ENCODE peak calls at places on chromosomes 12 and 14, in six cellular contexts. C is DND-41, Z is non-pigmented ciliary epithelial cell, W is AG09309, G is heart left ventricle, R is brain microvascular endothelial cell. O is an unnamed sample.

GRCh38 chr14:24130717-24131548 is 474 bp downstream of the FITM1 start:
- DNase-seq in Z (no peak), G (peak), C (no peak), W (no peak), R (no peak), O (no peak)

GRCh38 chr12:108921946-108922345 is 42.1 kb downstream of the DAO start:
- DNase-seq in C (no peak), Z (no peak), R (no peak), W (no peak), G (no peak), O (no peak)

GRCh38 chr14:24456980-24457379 is 14.4 kb upstream of the SDR39U1 start:
- DNase-seq in C (no peak), W (no peak), Z (no peak), R (no peak), G (no peak), O (no peak)

GRCh38 chr14:62739647-62740046 is 305.6 kb downstream of the KCNH5 start:
- DNase-seq in R (no peak), G (no peak), C (no peak), Z (no peak), W (no peak), O (no peak)

GRCh38 chr14:86915416-86915815 is 1077.6 kb downstream of the GALC start:
- DNase-seq in Z (no peak), G (no peak), W (no peak), R (no peak), C (no peak), O (no peak)

GRCh38 chr12:76764856-76765255 is 941 bp downstream of the ZDHHC17 start:
- DNase-seq in W (no peak), Z (no peak), R (peak), C (peak), G (no peak), O (peak)

GRCh38 chr12:131056626-131057025 is 102.9 kb downstream of the ADGRD1 start:
- DNase-seq in W (no peak), Z (no peak), R (no peak), G (no peak), C (no peak), O (no peak)

GRCh38 chr12:104187446-104188155 is 28.0 kb upstream of the TXNRD1 start:
- DNase-seq in Z (no peak), R (no peak), C (no peak), W (no peak), G (no peak), O (no peak)

GRCh38 chr12:116818341-116818856 is 62.8 kb downstream of the HRK start:
- DNase-seq in Z (no peak), C (peak), R (no peak), W (no peak), G (no peak), O (peak)

GRCh38 chr12:80230068-80230467 is 130.7 kb downstream of the OTOGL start:
- DNase-seq in R (peak), C (no peak), Z (no peak), W (no peak), G (no peak), O (peak)

GRCh38 chr12:3520168-3520567 is 29.2 kb downstream of the PRMT8 start:
- DNase-seq in R (no peak), W (no peak), G (no peak), C (no peak), Z (no peak), O (no peak)

GRCh38 chr12:26524862-26525465 is 308.0 kb downstream of the ITPR2 start:
- DNase-seq in G (no peak), C (peak), R (peak), Z (peak), W (no peak), O (no peak)

GRCh38 chr14:106083082-106083481 is 556.7 kb downstream of the TMEM121 start:
- DNase-seq in G (no peak), C (no peak), R (no peak), Z (no peak), W (no peak), O (no peak)

GRCh38 chr12:69657376-69658137 is 41.5 kb downstream of the BEST3 start:
- DNase-seq in W (no peak), G (no peak), R (peak), Z (no peak), C (no peak), O (no peak)

GRCh38 chr12:114658002-114658441 is 26.0 kb downstream of the TBX3 start:
- DNase-seq in C (no peak), R (no peak), W (no peak), Z (no peak), G (no peak), O (no peak)

GRCh38 chr14:91067186-91067585 is 6.7 kb upstream of the RPS6KA5 start:
- DNase-seq in G (no peak), C (no peak), R (no peak), Z (no peak), W (no peak), O (no peak)

GRCh38 chr12:107461222-107461980 is 224.2 kb upstream of the PWP1 start:
- DNase-seq in C (no peak), R (peak), Z (peak), W (peak), G (no peak), O (no peak)

GRCh38 chr14:71726639-71727085 is 205.6 kb upstream of the RGS6 start:
- DNase-seq in Z (no peak), R (no peak), W (no peak), G (no peak), C (no peak), O (no peak)

GRCh38 chr14:84770030-84770429 is 759.9 kb upstream of the FLRT2 start:
- DNase-seq in Z (no peak), G (no peak), C (no peak), W (no peak), R (no peak), O (no peak)

GRCh38 chr14:103103461-103104388 is 9.2 kb downstream of the EXOC3L4 start:
- DNase-seq in Z (no peak), C (peak), G (peak), W (no peak), R (no peak), O (no peak)

GRCh38 chr12:110312581-110313360 is 31.7 kb downstream of the ATP2A2 start:
- DNase-seq in Z (peak), R (peak), W (no peak), G (no peak), C (no peak), O (no peak)

GRCh38 chr14:92751819-92752218 is 3.4 kb upstream of the LGMN start:
- DNase-seq in W (no peak), C (peak), G (no peak), Z (no peak), R (no peak), O (no peak)

GRCh38 chr12:55688716-55689655 is 18.7 kb downstream of the ITGA7 start:
- DNase-seq in G (no peak), C (no peak), R (no peak), Z (no peak), W (no peak), O (no peak)

GRCh38 chr12:122048156-122048555 is 26.5 kb downstream of the BCL7A start:
- DNase-seq in R (peak), Z (no peak), W (no peak), C (no peak), G (no peak), O (no peak)

GRCh38 chr12:25958254-25959068 is at the start of gene RASSF8:
- DNase-seq in C (no peak), Z (no peak), R (peak), G (peak), W (no peak), O (peak)